ENCODE peak calls at places on chromosomes 13 and 19, in four cellular contexts. One of them, this sample, is unnamed.

GRCh38 chr13:101640797-101641400 is 188.4 kb downstream of the ITGBL1 start:
- DNase-seq in A549: no peak
- DNase-seq in GM12878: no peak
- DNase-seq in K562: no peak
- DNase-seq in this sample: no peak

GRCh38 chr13:32829676-32830091 is 186.5 kb upstream of the KL start:
- DNase-seq in GM12878: no peak
- DNase-seq in A549: peak
- DNase-seq in K562: no peak
- DNase-seq in this sample: no peak

GRCh38 chr13:74465279-74465678 is 331.1 kb upstream of the KLF12 start:
- DNase-seq in A549: no peak
- DNase-seq in K562: no peak
- DNase-seq in GM12878: no peak
- DNase-seq in this sample: no peak

GRCh38 chr13:98650376-98651107 is 73.6 kb upstream of the STK24 start:
- DNase-seq in K562: no peak
- DNase-seq in GM12878: no peak
- DNase-seq in A549: no peak
- DNase-seq in this sample: peak

GRCh38 chr13:26646603-26647002 is 89.1 kb downstream of the WASF3 start:
- DNase-seq in A549: no peak
- DNase-seq in K562: no peak
- DNase-seq in GM12878: no peak
- DNase-seq in this sample: no peak

GRCh38 chr19:56104423-56104822 is 16.7 kb downstream of the ZNF787 start:
- DNase-seq in K562: no peak
- DNase-seq in A549: no peak
- DNase-seq in GM12878: no peak
- DNase-seq in this sample: no peak

GRCh38 chr19:28312269-28312668 is 900.7 kb downstream of the UQCRFS1 start:
- DNase-seq in GM12878: no peak
- DNase-seq in K562: no peak
- DNase-seq in A549: no peak
- DNase-seq in this sample: no peak

GRCh38 chr19:58001895-58002369 is 688 bp downstream of the ZNF606 start:
- DNase-seq in A549: no peak
- DNase-seq in GM12878: no peak
- DNase-seq in K562: no peak
- DNase-seq in this sample: no peak

GRCh38 chr13:45361596-45362206 is 20.7 kb upstream of the TPT1 start:
- DNase-seq in A549: peak
- DNase-seq in GM12878: no peak
- DNase-seq in K562: peak
- DNase-seq in this sample: no peak

GRCh38 chr13:52599853-52600603 is 42.2 kb upstream of the HNRNPA1L2 start:
- DNase-seq in A549: no peak
- DNase-seq in GM12878: no peak
- DNase-seq in K562: no peak
- DNase-seq in this sample: peak

GRCh38 chr19:14004619-14005380 is 1.3 kb downstream of the RFX1 start:
- DNase-seq in GM12878: peak
- DNase-seq in K562: peak
- DNase-seq in A549: no peak
- DNase-seq in this sample: peak

GRCh38 chr19:11420894-11421606 is 1.9 kb upstream of the RGL3 start:
- DNase-seq in GM12878: no peak
- DNase-seq in K562: no peak
- DNase-seq in A549: no peak
- DNase-seq in this sample: no peak

GRCh38 chr13:99151516-99151915 is 49.1 kb upstream of the UBAC2 start:
- DNase-seq in A549: peak
- DNase-seq in GM12878: no peak
- DNase-seq in K562: peak
- DNase-seq in this sample: peak

GRCh38 chr19:11849264-11849615 is 714 bp downstream of the ZNF439 start:
- DNase-seq in GM12878: no peak
- DNase-seq in A549: no peak
- DNase-seq in K562: no peak
- DNase-seq in this sample: peak

GRCh38 chr13:111913790-111914189 is 153.2 kb upstream of the SOX1 start:
- DNase-seq in A549: no peak
- DNase-seq in GM12878: no peak
- DNase-seq in K562: no peak
- DNase-seq in this sample: no peak

GRCh38 chr19:32231020-32231419 is 114.4 kb upstream of the ZNF507 start:
- DNase-seq in A549: no peak
- DNase-seq in GM12878: no peak
- DNase-seq in K562: no peak
- DNase-seq in this sample: no peak

GRCh38 chr19:21256722-21257121 is 72.5 kb downstream of the ZNF708 start:
- DNase-seq in A549: peak
- DNase-seq in K562: peak
- DNase-seq in GM12878: no peak
- DNase-seq in this sample: peak

GRCh38 chr19:38666662-38667448 is 19.4 kb downstream of the ACTN4 start:
- DNase-seq in A549: no peak
- DNase-seq in GM12878: no peak
- DNase-seq in K562: no peak
- DNase-seq in this sample: peak

GRCh38 chr19:5472303-5472702 is 17.1 kb downstream of the ZNRF4 start:
- DNase-seq in K562: no peak
- DNase-seq in A549: no peak
- DNase-seq in GM12878: no peak
- DNase-seq in this sample: no peak

GRCh38 chr19:48676887-48677286 is 4.1 kb upstream of the NTN5 start:
- DNase-seq in A549: no peak
- DNase-seq in K562: no peak
- DNase-seq in GM12878: no peak
- DNase-seq in this sample: no peak

GRCh38 chr13:25046274-25046984 is 49.5 kb upstream of the PABPC3 start:
- DNase-seq in A549: no peak
- DNase-seq in K562: no peak
- DNase-seq in GM12878: no peak
- DNase-seq in this sample: no peak

GRCh38 chr19:13742756-13743155 is 21.6 kb upstream of the MRI1 start:
- DNase-seq in GM12878: no peak
- DNase-seq in K562: no peak
- DNase-seq in A549: no peak
- DNase-seq in this sample: no peak

GRCh38 chr13:44271031-44271433 is 102.6 kb upstream of the SERP2 start:
- DNase-seq in GM12878: no peak
- DNase-seq in A549: no peak
- DNase-seq in K562: no peak
- DNase-seq in this sample: no peak

GRCh38 chr19:50658438-50659317 is 9.4 kb downstream of the C19orf81 start:
- DNase-seq in A549: peak
- DNase-seq in K562: peak
- DNase-seq in GM12878: no peak
- DNase-seq in this sample: peak

GRCh38 chr13:113835461-113836274 is 28.2 kb downstream of the GAS6 start:
- DNase-seq in K562: no peak
- DNase-seq in GM12878: no peak
- DNase-seq in A549: no peak
- DNase-seq in this sample: peak

GRCh38 chr19:53394522-53394973 is 401 bp upstream of the ZNF765 start:
- DNase-seq in A549: no peak
- DNase-seq in K562: peak
- DNase-seq in GM12878: peak
- DNase-seq in this sample: peak

GRCh38 chr13:66312312-66313087 is 917.6 kb downstream of the PCDH9 start:
- DNase-seq in A549: peak
- DNase-seq in GM12878: no peak
- DNase-seq in K562: no peak
- DNase-seq in this sample: no peak

GRCh38 chr13:113658836-113659235 is 838 bp upstream of the ATP4B start:
- DNase-seq in K562: no peak
- DNase-seq in A549: no peak
- DNase-seq in GM12878: no peak
- DNase-seq in this sample: no peak

GRCh38 chr13:49376121-49376520 is 67.7 kb downstream of the CAB39L start:
- DNase-seq in A549: no peak
- DNase-seq in GM12878: no peak
- DNase-seq in K562: no peak
- DNase-seq in this sample: no peak

GRCh38 chr19:8320564-8321066 is 560 bp downstream of the NDUFA7 start:
- DNase-seq in K562: no peak
- DNase-seq in A549: no peak
- DNase-seq in GM12878: no peak
- DNase-seq in this sample: peak

GRCh38 chr13:107441279-107441678 is 774.1 kb downstream of the LIG4 start:
- DNase-seq in K562: no peak
- DNase-seq in A549: no peak
- DNase-seq in GM12878: no peak
- DNase-seq in this sample: no peak

GRCh38 chr19:22619371-22619770 is 14.8 kb upstream of the ZNF492 start:
- DNase-seq in K562: no peak
- DNase-seq in A549: no peak
- DNase-seq in GM12878: no peak
- DNase-seq in this sample: no peak

DNA sequence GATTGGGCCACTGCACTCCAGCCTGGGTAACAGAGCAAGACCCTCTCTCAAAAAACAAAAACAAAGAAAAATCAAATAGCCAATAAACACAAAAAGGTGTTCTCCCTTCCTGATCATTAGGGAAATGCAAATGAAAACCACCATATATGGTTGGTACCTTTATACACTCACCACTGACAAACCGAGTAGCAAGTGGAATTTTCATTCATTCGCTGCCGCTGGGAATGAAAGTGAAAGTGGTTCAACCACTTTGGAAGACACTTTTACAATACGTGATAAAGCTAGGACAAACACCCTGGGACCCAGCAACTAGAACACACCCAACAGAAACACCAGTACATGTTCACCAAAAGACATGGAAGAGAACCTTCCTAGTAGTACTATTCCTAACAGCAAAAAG is 21.0 kb downstream of the GRIK5 start:
- DNase-seq in GM12878: no peak
- DNase-seq in A549: no peak
- DNase-seq in K562: no peak
- DNase-seq in this sample: peak
- TF ChIP-seq MYC in GM12878: no peak
- TF ChIP-seq MYC in A549: no peak
- TF ChIP-seq MYC in K562: no peak
- TF ChIP-seq MYC in this sample: no peak

GRCh38 chr19:709965-710714 is 1.4 kb downstream of the PALM start:
- DNase-seq in GM12878: no peak
- DNase-seq in A549: no peak
- DNase-seq in K562: no peak
- DNase-seq in this sample: no peak
- H3K4me3 ChIP-seq in GM12878: no peak
- H3K4me3 ChIP-seq in A549: peak
- H3K4me3 ChIP-seq in K562: no peak
- H3K4me3 ChIP-seq in this sample: no peak

GRCh38 chr13:109610517-109610916 is 175.9 kb downstream of the IRS2 start:
- DNase-seq in GM12878: no peak
- DNase-seq in K562: peak
- DNase-seq in A549: no peak
- DNase-seq in this sample: peak
- TF ChIP-seq MYC in GM12878: no peak
- TF ChIP-seq MYC in K562: no peak
- TF ChIP-seq MYC in A549: no peak
- TF ChIP-seq MYC in this sample: peak

DNA sequence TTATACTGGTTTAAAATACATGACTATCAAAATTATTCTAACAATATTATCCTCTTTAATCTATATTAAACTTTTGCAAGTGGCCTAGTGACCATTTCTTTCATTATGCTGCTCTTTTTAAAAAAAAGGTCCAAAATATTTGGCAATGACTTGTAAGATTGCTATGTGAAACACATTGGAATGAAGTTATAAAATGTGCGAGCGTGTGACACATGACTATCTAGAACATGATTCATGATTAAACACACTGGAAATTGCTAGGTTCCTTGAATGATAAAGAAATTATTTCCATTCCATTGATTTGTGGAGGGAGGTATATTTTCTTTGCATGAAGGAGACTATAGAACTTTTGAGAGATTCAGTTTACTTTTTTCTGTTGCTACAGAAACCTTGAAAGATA is 739.1 kb downstream of the DIAPH3 start:
- DNase-seq in GM12878: no peak
- DNase-seq in K562: no peak
- DNase-seq in A549: no peak
- DNase-seq in this sample: no peak
- H3K4me3 ChIP-seq in GM12878: no peak
- H3K4me3 ChIP-seq in K562: no peak
- H3K4me3 ChIP-seq in A549: no peak
- H3K4me3 ChIP-seq in this sample: no peak

GRCh38 chr13:85655040-85655439 is 144.2 kb downstream of the SLITRK6 start:
- DNase-seq in K562: no peak
- DNase-seq in GM12878: no peak
- DNase-seq in A549: no peak
- DNase-seq in this sample: no peak
- TF ChIP-seq MYC in K562: no peak
- TF ChIP-seq MYC in GM12878: no peak
- TF ChIP-seq MYC in A549: no peak
- TF ChIP-seq MYC in this sample: no peak

GRCh38 chr19:18594096-18594823 is 5.7 kb downstream of the REX1BD start:
- DNase-seq in A549: peak
- DNase-seq in K562: peak
- DNase-seq in GM12878: no peak
- DNase-seq in this sample: peak
- H3K4me3 ChIP-seq in A549: peak
- H3K4me3 ChIP-seq in K562: peak
- H3K4me3 ChIP-seq in GM12878: peak
- H3K4me3 ChIP-seq in this sample: no peak

GRCh38 chr19:54462713-54463530 is 656 bp downstream of the LENG9 start:
- DNase-seq in A549: no peak
- DNase-seq in K562: peak
- DNase-seq in GM12878: no peak
- DNase-seq in this sample: peak

GRCh38 chr19:54465367-54466109 is 2.0 kb upstream of the LENG9 start:
- DNase-seq in GM12878: no peak
- DNase-seq in K562: no peak
- DNase-seq in A549: no peak
- DNase-seq in this sample: no peak

GRCh38 chr19:54464624-54465266 is 1.2 kb upstream of the LENG9 start:
- DNase-seq in A549: peak
- DNase-seq in K562: peak
- DNase-seq in GM12878: no peak
- DNase-seq in this sample: peak

GRCh38 chr19:54463531-54464043 is at the start of gene LENG9:
- DNase-seq in A549: peak
- DNase-seq in K562: peak
- DNase-seq in GM12878: no peak
- DNase-seq in this sample: peak

GRCh38 chr19:54464044-54464623 is 556 bp upstream of the LENG9 start:
- DNase-seq in K562: peak
- DNase-seq in GM12878: peak
- DNase-seq in A549: peak
- DNase-seq in this sample: peak
- TF ChIP-seq MYC in K562: no peak
- TF ChIP-seq MYC in GM12878: no peak
- TF ChIP-seq MYC in A549: no peak
- TF ChIP-seq MYC in this sample: no peak

This sample was measured in NB4.